ENCODE peak calls at places on chromosome 6, in four cellular contexts. E, X, K and A are unnamed samples.

GRCh38 chr6:13445005-13445743 is 42.2 kb downstream of the GFOD1 start:
- DNase-seq in K (peak), E (peak), X (peak), A (peak)

GRCh38 chr6:109491207-109491938 is 8.4 kb upstream of the ZBTB24 start:
- DNase-seq in K (no peak), E (peak), X (peak), A (peak)

GRCh38 chr6:47455533-47456209 is 21.9 kb upstream of the CD2AP start:
- DNase-seq in X (no peak), E (peak), K (peak), A (no peak)

GRCh38 chr6:98458713-98459112 is 375.7 kb upstream of the POU3F2 start:
- DNase-seq in X (no peak), E (no peak), K (no peak), A (no peak)

GRCh38 chr6:2498224-2498623 is 252.5 kb downstream of the MYLK4 start:
- DNase-seq in X (peak), E (peak), K (peak), A (no peak)

GRCh38 chr6:125114248-125114858 is 39.2 kb upstream of the TPD52L1 start:
- DNase-seq in K (peak), X (peak), E (peak), A (peak)

GRCh38 chr6:33787954-33788693 is 806 bp downstream of the LEMD2 start:
- DNase-seq in K (peak), X (peak), E (peak), A (peak)

GRCh38 chr6:118921084-118921483 is 13.9 kb downstream of the MCM9 start:
- DNase-seq in K (no peak), X (no peak), E (no peak), A (no peak)

GRCh38 chr6:102766946-102767345 is 1373.4 kb downstream of the GRIK2 start:
- DNase-seq in X (no peak), E (no peak), K (no peak), A (no peak)

GRCh38 chr6:109466212-109466923 is 10.8 kb upstream of the MICAL1 start:
- DNase-seq in X (no peak), E (no peak), K (no peak), A (no peak)